ENCODE peak calls at places on chromosome 10, in four cellular contexts. I, H, Y and C are unnamed samples.

GRCh38 chr10:125260260-125260659 is 99.9 kb upstream of the CTBP2 start:
- DNase-seq in I (peak), H (no peak), Y (no peak), C (no peak)

GRCh38 chr10:130495891-130496642 is 359.9 kb downstream of the GLRX3 start:
- DNase-seq in I (no peak), H (no peak), Y (no peak), C (no peak)

GRCh38 chr10:119371704-119372663 is 164.6 kb downstream of the GRK5 start:
- DNase-seq in I (no peak), H (no peak), Y (no peak), C (no peak)

GRCh38 chr10:116741391-116742351 is 695 bp downstream of the HSPA12A start:
- DNase-seq in I (peak), H (no peak), Y (no peak), C (no peak)

GRCh38 chr10:11522821-11523245 is 88.6 kb downstream of the USP6NL start:
- DNase-seq in I (no peak), H (no peak), Y (no peak), C (no peak)

GRCh38 chr10:43252166-43252784 is 14.6 kb downstream of the RASGEF1A start:
- DNase-seq in I (no peak), H (no peak), Y (peak), C (no peak)

GRCh38 chr10:98029149-98030092 is 1.0 kb downstream of the CRTAC1 start:
- DNase-seq in I (no peak), H (no peak), Y (no peak), C (no peak)

GRCh38 chr10:47297796-47298540 is 2.0 kb upstream of the GDF10 start:
- DNase-seq in I (no peak), H (no peak), Y (no peak), C (no peak)

GRCh38 chr10:31358688-31359330 is 39.8 kb downstream of the ZEB1 start:
- DNase-seq in I (no peak), H (no peak), Y (no peak), C (peak)

GRCh38 chr10:5575482-5576153 is 50.9 kb downstream of the CALML3 start:
- DNase-seq in I (peak), H (no peak), Y (peak), C (no peak)

GRCh38 chr10:12156367-12157123 is 27.1 kb downstream of the SEC61A2 start:
- DNase-seq in I (no peak), H (no peak), Y (no peak), C (no peak)

GRCh38 chr10:22219308-22219707 is 1.5 kb upstream of the EBLN1 start:
- DNase-seq in I (no peak), H (no peak), Y (no peak), C (peak)

GRCh38 chr10:90136731-90137316 is 435.4 kb downstream of the KIF20B start:
- DNase-seq in I (no peak), H (no peak), Y (no peak), C (no peak)

GRCh38 chr10:6144609-6145413 is 56.0 kb downstream of the RBM17 start:
- DNase-seq in I (peak), H (peak), Y (peak), C (peak)

GRCh38 chr10:133159611-133159949 is 439 bp upstream of the KNDC1 start:
- DNase-seq in I (no peak), H (no peak), Y (no peak), C (no peak)

GRCh38 chr10:60335708-60336107 is 54.0 kb downstream of the ANK3 start:
- DNase-seq in I (no peak), H (no peak), Y (no peak), C (no peak)

GRCh38 chr10:113585949-113586348 is 33.1 kb downstream of the HABP2 start:
- DNase-seq in I (no peak), H (no peak), Y (no peak), C (peak)

GRCh38 chr10:73576178-73576889 is 14.8 kb downstream of the USP54 start:
- DNase-seq in I (no peak), H (no peak), Y (no peak), C (peak)

GRCh38 chr10:4650109-4650508 is 175.9 kb upstream of the AKR1E2 start:
- DNase-seq in I (peak), H (no peak), Y (no peak), C (peak)